ENCODE peak calls at places on chromosomes 13 and 19, in eight cellular contexts. S is mesendoderm; P is heart left ventricle; A is hippocampal formation; U is AG08395; K is stimulated activated CD4-positive, alpha-beta T cell treated with anti-CD3 and anti-CD28 coated beads, Interleukin-2, amount 100 ng/mL, for 48 hours; F is SW480; J is activated CD4-positive, alpha-beta T cell treated with anti-CD3 and anti-CD28 coated beads for 1 hour. H is an unnamed sample.

GRCh38 chr13:27336005-27336673 is 65.5 kb downstream of the RASL11A start:
- DNase-seq in S (no peak), P (no peak), A (no peak), U (no peak), K (no peak), F (no peak), J (no peak), H (no peak)

GRCh38 chr13:113499936-113500335 is 9.4 kb upstream of the DCUN1D2 start:
- DNase-seq in S (no peak), P (no peak), A (no peak), U (no peak), K (no peak), F (no peak), J (no peak), H (no peak)

GRCh38 chr19:36013280-36014028 is 559 bp downstream of the ALKBH6 start:
- DNase-seq in S (no peak), P (no peak), A (no peak), U (no peak), K (no peak), F (no peak), J (no peak), H (no peak)

GRCh38 chr19:19591133-19591825 is 27.2 kb downstream of the PBX4 start:
- DNase-seq in S (peak), P (no peak), A (no peak), U (peak), K (peak), F (peak), J (peak), H (peak)

GRCh38 chr13:40233731-40234195 is 432.7 kb downstream of the FOXO1 start:
- DNase-seq in S (no peak), P (peak), A (no peak), U (no peak), K (no peak), F (no peak), J (no peak), H (no peak)

GRCh38 chr19:33388817-33389573 is 15.5 kb downstream of the CEBPG start:
- DNase-seq in S (no peak), P (no peak), A (no peak), U (no peak), K (no peak), F (no peak), J (no peak), H (no peak)

GRCh38 chr19:11356676-11357550 is 1.7 kb downstream of the PLPPR2 start:
- DNase-seq in S (no peak), P (no peak), A (no peak), U (no peak), K (no peak), F (no peak), J (no peak), H (no peak)

GRCh38 chr13:113192902-113193301 is 15.6 kb downstream of the PCID2 start:
- DNase-seq in S (no peak), P (no peak), A (no peak), U (peak), K (no peak), F (no peak), J (no peak), H (no peak)

GRCh38 chr19:42412223-42412622 is 15.0 kb downstream of the LIPE start:
- DNase-seq in S (peak), P (no peak), A (peak), U (no peak), K (no peak), F (peak), J (no peak), H (peak)

GRCh38 chr19:42542791-42543190 is 14.5 kb upstream of the CEACAM1 start:
- DNase-seq in S (no peak), P (no peak), A (no peak), U (no peak), K (no peak), F (no peak), J (no peak), H (no peak)

GRCh38 chr19:29016353-29016752 is 196.6 kb downstream of the UQCRFS1 start:
- DNase-seq in S (no peak), P (no peak), A (no peak), U (no peak), K (no peak), F (no peak), J (no peak), H (no peak)

GRCh38 chr19:23378948-23379347 is 16.3 kb downstream of the ZNF91 start:
- DNase-seq in S (no peak), P (no peak), A (no peak), U (no peak), K (no peak), F (no peak), J (no peak), H (no peak)

GRCh38 chr19:35153701-35154534 is 617 bp upstream of the FXYD5 start:
- DNase-seq in S (peak), P (peak), A (no peak), U (peak), K (peak), F (peak), J (peak), H (peak)

GRCh38 chr13:36789730-36790129 is 29.3 kb upstream of the RFXAP start:
- DNase-seq in S (no peak), P (no peak), A (no peak), U (no peak), K (no peak), F (no peak), J (no peak), H (no peak)

GRCh38 chr13:91406619-91407018 is 8.2 kb downstream of the GPC5 start:
- DNase-seq in S (peak), P (no peak), A (no peak), U (peak), K (peak), F (peak), J (no peak), H (peak)

GRCh38 chr13:22926176-22927007 is 254.4 kb upstream of the SGCG start:
- DNase-seq in S (peak), P (peak), A (peak), U (peak), K (no peak), F (no peak), J (no peak), H (peak)

GRCh38 chr13:40394304-40394983 is 272.0 kb downstream of the FOXO1 start:
- DNase-seq in S (no peak), P (no peak), A (no peak), U (no peak), K (no peak), F (no peak), J (no peak), H (no peak)

GRCh38 chr13:81275666-81276258 is 934.8 kb upstream of the SPRY2 start:
- DNase-seq in S (peak), P (no peak), A (no peak), U (no peak), K (no peak), F (no peak), J (no peak), H (no peak)

GRCh38 chr19:12365094-12365371 is 450 bp downstream of the ZNF442 start:
- DNase-seq in S (peak), P (no peak), A (no peak), U (peak), K (peak), F (no peak), J (no peak), H (no peak)

GRCh38 chr19:33675501-33676124 is 53.9 kb downstream of the CHST8 start:
- DNase-seq in S (no peak), P (no peak), A (no peak), U (no peak), K (no peak), F (no peak), J (no peak), H (peak)

GRCh38 chr13:114106991-114107685 is 25.3 kb downstream of the RASA3 start:
- DNase-seq in S (no peak), P (no peak), A (no peak), U (no peak), K (no peak), F (no peak), J (no peak), H (no peak)

GRCh38 chr19:53357821-53358581 is 7.5 kb upstream of the ZNF525 start:
- DNase-seq in S (no peak), P (no peak), A (no peak), U (no peak), K (no peak), F (no peak), J (no peak), H (no peak)

GRCh38 chr19:29400917-29401711 is 124.7 kb upstream of the VSTM2B start:
- DNase-seq in S (no peak), P (no peak), A (no peak), U (no peak), K (no peak), F (no peak), J (no peak), H (no peak)

GRCh38 chr19:6103217-6103644 is 7.1 kb downstream of the RFX2 start:
- DNase-seq in S (no peak), P (peak), A (no peak), U (peak), K (no peak), F (no peak), J (no peak), H (no peak)

GRCh38 chr13:27924529-27925141 is 4.8 kb downstream of the PDX1 start:
- DNase-seq in S (no peak), P (no peak), A (no peak), U (no peak), K (no peak), F (no peak), J (no peak), H (peak)

H was measured in neural progenitor cell.